ENCODE peak calls at places on chromosome 11, in four cellular contexts. One of them, this sample, is unnamed.

GRCh38 chr11:123055132-123055924 is 6.6 kb downstream of the HSPA8 start:
- DNase-seq in cardiac muscle cell: no peak
- DNase-seq in ovary: no peak
- DNase-seq in vagina: no peak
- DNase-seq in this sample: no peak

GRCh38 chr11:62841361-62842170 is 2.2 kb upstream of the WDR74 start:
- DNase-seq in cardiac muscle cell: peak; percentile 94
- DNase-seq in ovary: peak; percentile 85
- DNase-seq in vagina: no peak
- DNase-seq in this sample: peak; percentile 74

GRCh38 chr11:2302280-2302843 is 549 bp downstream of the TSPAN32 start:
- DNase-seq in ovary: peak; percentile 26
- DNase-seq in vagina: no peak
- DNase-seq in cardiac muscle cell: no peak
- DNase-seq in this sample: no peak

GRCh38 chr11:742571-743201 is 4.6 kb upstream of the TALDO1 start:
- DNase-seq in vagina: no peak
- DNase-seq in ovary: no peak
- DNase-seq in cardiac muscle cell: no peak
- DNase-seq in this sample: no peak

GRCh38 chr11:40722179-40722795 is 737.2 kb downstream of the LRRC4C start:
- DNase-seq in vagina: no peak
- DNase-seq in cardiac muscle cell: peak; percentile 33
- DNase-seq in ovary: no peak
- DNase-seq in this sample: peak; percentile 16

GRCh38 chr11:120210651-120211521 is at the start of gene OAF:
- DNase-seq in vagina: no peak
- DNase-seq in ovary: peak; percentile 81
- DNase-seq in cardiac muscle cell: peak; percentile 89
- DNase-seq in this sample: peak; percentile 61

GRCh38 chr11:92738281-92738680 is 231.2 kb upstream of the MTNR1B start:
- DNase-seq in vagina: no peak
- DNase-seq in ovary: no peak
- DNase-seq in cardiac muscle cell: no peak
- DNase-seq in this sample: no peak

GRCh38 chr11:111691731-111692130 is 74.5 kb downstream of the PPP2R1B start:
- DNase-seq in cardiac muscle cell: no peak
- DNase-seq in ovary: no peak
- DNase-seq in vagina: no peak
- DNase-seq in this sample: no peak

GRCh38 chr11:61833478-61833877 is 5.4 kb downstream of the FADS2 start:
- DNase-seq in cardiac muscle cell: no peak
- DNase-seq in vagina: no peak
- DNase-seq in ovary: no peak
- DNase-seq in this sample: no peak

GRCh38 chr11:119683783-119684182 is 45.2 kb downstream of the NECTIN1 start:
- DNase-seq in vagina: no peak
- DNase-seq in ovary: no peak
- DNase-seq in cardiac muscle cell: no peak
- DNase-seq in this sample: no peak

GRCh38 chr11:42232655-42233054 is 773.2 kb upstream of the LRRC4C start:
- DNase-seq in ovary: no peak
- DNase-seq in vagina: no peak
- DNase-seq in cardiac muscle cell: no peak
- DNase-seq in this sample: no peak

GRCh38 chr11:117166491-117166890 is 12.1 kb upstream of the SIDT2 start:
- DNase-seq in vagina: no peak
- DNase-seq in cardiac muscle cell: no peak
- DNase-seq in ovary: no peak
- DNase-seq in this sample: no peak

GRCh38 chr11:47467372-47467771 is 18.4 kb upstream of the RAPSN start:
- DNase-seq in vagina: no peak
- DNase-seq in ovary: no peak
- DNase-seq in cardiac muscle cell: no peak
- DNase-seq in this sample: no peak

GRCh38 chr11:6813651-6814050 is 14.2 kb upstream of the OR6A2 start:
- DNase-seq in cardiac muscle cell: no peak
- DNase-seq in ovary: no peak
- DNase-seq in vagina: no peak
- DNase-seq in this sample: no peak

GRCh38 chr11:27618591-27618990 is 81.7 kb downstream of the BDNF start:
- DNase-seq in vagina: no peak
- DNase-seq in ovary: no peak
- DNase-seq in cardiac muscle cell: no peak
- DNase-seq in this sample: no peak

GRCh38 chr11:69382131-69383128 is 88.5 kb downstream of the MYEOV start:
- DNase-seq in cardiac muscle cell: no peak
- DNase-seq in vagina: no peak
- DNase-seq in ovary: peak; percentile 34
- DNase-seq in this sample: no peak

GRCh38 chr11:109046284-109046992 is 375.6 kb upstream of the C11orf87 start:
- DNase-seq in vagina: no peak
- DNase-seq in ovary: no peak
- DNase-seq in cardiac muscle cell: no peak
- DNase-seq in this sample: no peak

GRCh38 chr11:46369458-46370152 is 11.9 kb upstream of the MDK start:
- DNase-seq in cardiac muscle cell: peak; percentile 88
- DNase-seq in vagina: no peak
- DNase-seq in ovary: peak; percentile 69
- DNase-seq in this sample: peak; percentile 63

GRCh38 chr11:57545883-57546282 is 8.5 kb downstream of the SMTNL1 start:
- DNase-seq in ovary: no peak
- DNase-seq in vagina: no peak
- DNase-seq in cardiac muscle cell: no peak
- DNase-seq in this sample: no peak

GRCh38 chr11:96396637-96397036 is 6.8 kb downstream of the JRKL start:
- DNase-seq in cardiac muscle cell: no peak
- DNase-seq in vagina: no peak
- DNase-seq in ovary: no peak
- DNase-seq in this sample: no peak

DNA sequence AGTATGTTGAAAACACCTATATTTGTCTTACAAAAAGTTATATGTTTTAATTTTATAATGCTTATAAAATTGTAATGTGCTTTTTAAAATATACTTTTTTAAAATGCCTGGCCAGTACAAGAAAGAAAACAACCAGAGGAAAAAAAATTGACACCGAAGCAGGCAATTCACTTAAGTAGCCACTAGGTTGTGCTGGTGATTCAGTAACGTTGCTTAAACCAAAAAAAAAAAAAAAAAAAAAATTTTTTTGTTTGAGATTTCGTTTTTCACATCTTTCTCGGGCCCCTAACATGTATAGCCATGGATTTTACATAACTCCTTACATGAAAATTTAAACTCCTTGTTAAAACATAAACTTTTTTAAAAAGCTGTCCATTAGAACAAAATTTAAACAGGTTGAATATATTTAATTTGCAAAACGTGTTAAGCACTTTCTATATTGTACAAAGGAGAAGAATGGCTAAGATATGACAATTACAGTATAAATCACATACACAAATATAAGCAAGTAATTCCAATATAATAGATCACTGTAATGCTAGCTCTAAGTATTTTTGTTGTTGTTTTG is 9.2 kb downstream of the OR8B4 start:
- DNase-seq in ovary: no peak
- DNase-seq in cardiac muscle cell: peak; percentile 60
- DNase-seq in vagina: no peak
- DNase-seq in this sample: no peak
- TF ChIP-seq CTCF in ovary: no peak
- TF ChIP-seq CTCF in cardiac muscle cell: peak; percentile 67
- TF ChIP-seq CTCF in vagina: no peak
- TF ChIP-seq CTCF in this sample: peak; percentile 67

GRCh38 chr11:79159657-79160450 is 281.0 kb downstream of the TENM4 start:
- DNase-seq in ovary: no peak
- DNase-seq in cardiac muscle cell: no peak
- DNase-seq in vagina: no peak
- DNase-seq in this sample: no peak

GRCh38 chr11:79156031-79156430 is 284.8 kb downstream of the TENM4 start:
- DNase-seq in ovary: no peak
- DNase-seq in cardiac muscle cell: no peak
- DNase-seq in vagina: no peak
- DNase-seq in this sample: no peak

GRCh38 chr11:79157738-79158137 is 283.1 kb downstream of the TENM4 start:
- DNase-seq in ovary: no peak
- DNase-seq in cardiac muscle cell: no peak
- DNase-seq in vagina: no peak
- DNase-seq in this sample: no peak

GRCh38 chr11:79165908-79166307 is 274.9 kb downstream of the TENM4 start:
- DNase-seq in vagina: no peak
- DNase-seq in ovary: no peak
- DNase-seq in cardiac muscle cell: no peak
- DNase-seq in this sample: no peak

DNA sequence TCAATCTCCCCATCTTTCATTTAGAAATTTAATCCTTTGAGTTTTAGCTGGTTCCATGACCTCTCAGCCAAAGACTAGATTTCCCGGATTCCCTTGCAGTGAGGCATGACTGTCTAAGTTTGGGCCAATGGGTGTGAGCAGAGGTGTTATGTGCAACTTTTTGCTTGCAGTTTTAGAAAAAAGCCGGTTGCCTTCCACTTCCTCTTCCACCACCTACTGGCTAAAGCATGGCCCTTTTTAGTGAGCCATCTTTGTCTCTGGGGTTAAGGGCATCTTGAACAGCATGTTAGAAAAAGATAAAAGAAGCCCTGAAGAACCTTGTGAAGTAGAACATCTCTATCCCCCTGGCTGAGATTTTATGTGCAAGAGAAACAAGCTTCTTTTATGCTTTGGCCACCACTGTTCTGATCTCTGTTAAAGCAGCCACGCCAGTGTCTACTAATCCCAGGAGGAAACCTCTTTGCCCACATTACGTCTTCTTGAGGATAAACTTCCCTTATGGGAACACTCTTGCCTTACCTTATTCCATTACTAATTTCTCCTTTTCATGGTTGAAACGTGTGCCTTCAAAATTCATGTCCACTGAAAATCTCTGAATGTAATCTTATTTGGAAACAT is 279.9 kb downstream of the TENM4 start:
- DNase-seq in cardiac muscle cell: peak; percentile 58
- DNase-seq in vagina: no peak
- DNase-seq in ovary: no peak
- DNase-seq in this sample: no peak
- TF ChIP-seq CTCF in cardiac muscle cell: peak; percentile 78
- TF ChIP-seq CTCF in vagina: no peak
- TF ChIP-seq CTCF in ovary: no peak
- TF ChIP-seq CTCF in this sample: peak; percentile 44

GRCh38 chr11:104905271-104905670 is 7.0 kb upstream of the CASP12 start:
- DNase-seq in vagina: no peak
- DNase-seq in ovary: no peak
- DNase-seq in cardiac muscle cell: no peak
- DNase-seq in this sample: no peak
- TF ChIP-seq CTCF in vagina: no peak
- TF ChIP-seq CTCF in ovary: no peak
- TF ChIP-seq CTCF in cardiac muscle cell: peak; percentile 7
- TF ChIP-seq CTCF in this sample: no peak

GRCh38 chr11:33980896-33981295 is 70.6 kb upstream of the CAPRIN1 start:
- DNase-seq in cardiac muscle cell: no peak
- DNase-seq in vagina: no peak
- DNase-seq in ovary: no peak
- DNase-seq in this sample: no peak

GRCh38 chr11:33976351-33977199 is 75.0 kb upstream of the CAPRIN1 start:
- DNase-seq in ovary: no peak
- DNase-seq in vagina: no peak
- DNase-seq in cardiac muscle cell: no peak
- DNase-seq in this sample: no peak

GRCh38 chr11:33978376-33978775 is 73.2 kb upstream of the CAPRIN1 start:
- DNase-seq in vagina: no peak
- DNase-seq in ovary: no peak
- DNase-seq in cardiac muscle cell: no peak
- DNase-seq in this sample: no peak

GRCh38 chr11:33982661-33983060 is 68.9 kb upstream of the CAPRIN1 start:
- DNase-seq in ovary: no peak
- DNase-seq in vagina: no peak
- DNase-seq in cardiac muscle cell: no peak
- DNase-seq in this sample: no peak

GRCh38 chr11:33977676-33978075 is 73.9 kb upstream of the CAPRIN1 start:
- DNase-seq in ovary: no peak
- DNase-seq in cardiac muscle cell: no peak
- DNase-seq in vagina: no peak
- DNase-seq in this sample: no peak
- TF ChIP-seq CTCF in ovary: no peak
- TF ChIP-seq CTCF in cardiac muscle cell: no peak
- TF ChIP-seq CTCF in vagina: no peak
- TF ChIP-seq CTCF in this sample: no peak

GRCh38 chr11:34275486-34275885 is 82.3 kb downstream of the ABTB2 start:
- DNase-seq in vagina: no peak
- DNase-seq in ovary: no peak
- DNase-seq in cardiac muscle cell: no peak
- DNase-seq in this sample: no peak
- TF ChIP-seq CTCF in vagina: no peak
- TF ChIP-seq CTCF in ovary: no peak
- TF ChIP-seq CTCF in cardiac muscle cell: no peak
- TF ChIP-seq CTCF in this sample: no peak

GRCh38 chr11:114261791-114262190 is 34.4 kb upstream of the NNMT start:
- DNase-seq in ovary: no peak
- DNase-seq in cardiac muscle cell: no peak
- DNase-seq in vagina: no peak
- DNase-seq in this sample: no peak

GRCh38 chr11:114265084-114265878 is 30.9 kb upstream of the NNMT start:
- DNase-seq in ovary: no peak
- DNase-seq in cardiac muscle cell: no peak
- DNase-seq in vagina: no peak
- DNase-seq in this sample: no peak

GRCh38 chr11:114264381-114264780 is 31.8 kb upstream of the NNMT start:
- DNase-seq in cardiac muscle cell: no peak
- DNase-seq in ovary: no peak
- DNase-seq in vagina: no peak
- DNase-seq in this sample: no peak

GRCh38 chr11:114263510-114264170 is 32.6 kb upstream of the NNMT start:
- DNase-seq in vagina: no peak
- DNase-seq in cardiac muscle cell: no peak
- DNase-seq in ovary: no peak
- DNase-seq in this sample: no peak

DNA sequence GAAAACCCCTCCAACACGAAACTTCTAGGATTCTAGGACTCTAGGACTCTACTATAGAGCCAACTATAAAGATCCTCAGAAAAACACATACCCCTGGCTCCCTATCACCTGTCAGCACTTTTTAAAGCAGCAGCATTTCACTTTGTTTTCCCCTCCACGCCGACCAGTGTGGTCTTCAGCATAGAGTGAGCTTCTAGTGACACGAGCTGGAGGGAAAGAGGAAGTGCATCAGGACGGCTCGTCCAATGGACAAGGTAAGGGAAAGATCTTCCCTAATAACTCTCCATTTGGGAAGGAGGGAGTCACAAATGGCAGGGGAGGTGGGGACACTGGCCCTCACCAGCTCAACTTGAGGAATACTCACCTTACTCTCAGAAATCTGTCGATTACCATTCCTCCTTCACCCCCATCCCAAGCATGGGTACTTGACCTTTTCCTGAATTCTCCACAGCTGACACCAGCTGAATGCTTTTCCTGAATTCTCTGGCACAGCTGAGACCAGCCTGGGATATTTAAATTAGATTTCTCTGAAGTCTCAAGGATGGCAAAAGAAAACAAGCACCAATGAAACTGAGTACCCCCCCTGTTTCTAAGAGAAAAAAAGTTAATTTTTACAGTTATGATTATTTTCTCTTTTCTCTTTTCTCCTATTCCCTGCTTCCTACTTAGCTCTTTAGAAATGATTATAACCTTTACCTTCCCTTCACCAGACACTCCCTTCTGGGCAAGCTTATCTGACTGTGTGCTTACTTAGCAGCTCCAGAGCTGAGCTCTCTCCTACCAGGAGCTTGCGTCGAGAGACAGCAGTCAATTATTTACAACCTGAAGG is 33.3 kb upstream of the NNMT start:
- DNase-seq in cardiac muscle cell: peak; percentile 82
- DNase-seq in ovary: peak; percentile 52
- DNase-seq in vagina: no peak
- DNase-seq in this sample: no peak
- TF ChIP-seq CTCF in cardiac muscle cell: peak; percentile 82
- TF ChIP-seq CTCF in ovary: peak; percentile 17
- TF ChIP-seq CTCF in vagina: peak; percentile 23
- TF ChIP-seq CTCF in this sample: peak; percentile 72

This sample was measured in progenitor cell of endocrine pancreas.